ENCODE peak calls at places on chromosomes 3 and 15, in seven cellular contexts. N, M, O, Q, W, A and K are unnamed samples.
A peak's percentile ranks its signal among the peaks of the same experiment; 100 is the strongest.

GRCh38 chr3:159260049-159260662 is 458.3 kb downstream of the MFSD1 start:
- DNase-seq in N (peak; percentile 81), M (peak; percentile 21), O (peak; percentile 73), Q (no peak), W (peak; percentile 15), A (no peak), K (peak; percentile 51)

GRCh38 chr3:89246326-89246725 is 138.9 kb downstream of the EPHA3 start:
- DNase-seq in N (no peak), M (no peak), O (peak; percentile 48), Q (no peak), W (no peak), A (no peak), K (peak; percentile 17)

GRCh38 chr3:22537560-22537959 is 665.6 kb upstream of the UBE2E2 start:
- DNase-seq in N (no peak), M (no peak), O (no peak), Q (no peak), W (no peak), A (no peak), K (no peak)

GRCh38 chr3:69932087-69932486 is 67.4 kb upstream of the SAMMSON start:
- DNase-seq in N (no peak), M (no peak), O (no peak), Q (no peak), W (no peak), A (no peak), K (no peak)

GRCh38 chr3:72487078-72487765 is 361.0 kb downstream of the SHQ1 start:
- DNase-seq in N (peak; percentile 90), M (peak; percentile 79), O (peak; percentile 91), Q (peak; percentile 33), W (peak; percentile 31), A (peak; percentile 74), K (no peak)

GRCh38 chr3:21755896-21756295 is 4.9 kb upstream of the ZNF385D start:
- DNase-seq in N (no peak), M (no peak), O (no peak), Q (no peak), W (no peak), A (no peak), K (no peak)

GRCh38 chr3:146865175-146865755 is 260.1 kb upstream of the PLSCR5 start:
- DNase-seq in N (no peak), M (no peak), O (peak; percentile 46), Q (no peak), W (no peak), A (no peak), K (no peak)

GRCh38 chr3:124775776-124776336 is 45.6 kb downstream of the UMPS start:
- DNase-seq in N (no peak), M (no peak), O (no peak), Q (no peak), W (no peak), A (no peak), K (no peak)

GRCh38 chr3:43017038-43017437 is 37.9 kb downstream of the GASK1A start:
- DNase-seq in N (no peak), M (no peak), O (no peak), Q (no peak), W (no peak), A (no peak), K (no peak)

GRCh38 chr15:49495993-49496747 is 73.1 kb downstream of the FGF7 start:
- DNase-seq in N (peak; percentile 60), M (no peak), O (no peak), Q (no peak), W (no peak), A (no peak), K (no peak)

GRCh38 chr3:188335656-188336055 is 181.7 kb downstream of the LPP start:
- DNase-seq in N (peak; percentile 34), M (no peak), O (no peak), Q (no peak), W (no peak), A (no peak), K (peak; percentile 85)

GRCh38 chr3:160661660-160662059 is 15.3 kb upstream of the ARL14 start:
- DNase-seq in N (peak; percentile 21), M (no peak), O (peak; percentile 81), Q (no peak), W (no peak), A (no peak), K (peak; percentile 44)

GRCh38 chr3:44208086-44208485 is 33.6 kb upstream of the TOPAZ1 start:
- DNase-seq in N (no peak), M (no peak), O (no peak), Q (no peak), W (no peak), A (no peak), K (peak; percentile 84)

GRCh38 chr15:50144342-50145120 is 25.5 kb upstream of the ATP8B4 start:
- DNase-seq in N (no peak), M (no peak), O (peak; percentile 60), Q (no peak), W (no peak), A (no peak), K (no peak)

GRCh38 chr15:84402856-84403608 is 167.5 kb downstream of the GOLGA6L4 start:
- DNase-seq in N (no peak), M (peak; percentile 8), O (no peak), Q (no peak), W (no peak), A (no peak), K (no peak)

GRCh38 chr15:70526221-70526973 is 237.0 kb downstream of the UACA start:
- DNase-seq in N (peak; percentile 95), M (peak; percentile 76), O (no peak), Q (no peak), W (no peak), A (peak; percentile 44), K (no peak)

GRCh38 chr15:97728791-97729190 is 231.7 kb upstream of the ARRDC4 start:
- DNase-seq in N (no peak), M (no peak), O (no peak), Q (no peak), W (no peak), A (no peak), K (no peak)

GRCh38 chr3:150147776-150148175 is 177.1 kb upstream of the PFN2 start:
- DNase-seq in N (peak; percentile 38), M (no peak), O (no peak), Q (no peak), W (peak; percentile 29), A (no peak), K (no peak)

GRCh38 chr15:68464451-68465090 is 32.6 kb upstream of the ITGA11 start:
- DNase-seq in N (no peak), M (no peak), O (no peak), Q (no peak), W (no peak), A (peak; percentile 74), K (no peak)

GRCh38 chr3:20068512-20069177 is 28.4 kb downstream of the KAT2B start:
- DNase-seq in N (peak; percentile 66), M (no peak), O (no peak), Q (no peak), W (no peak), A (no peak), K (no peak)

GRCh38 chr3:47007482-47008257 is 28.2 kb downstream of the NBEAL2 start:
- DNase-seq in N (no peak), M (no peak), O (no peak), Q (no peak), W (peak; percentile 28), A (no peak), K (no peak)

GRCh38 chr15:87648278-87648677 is 608.3 kb downstream of the NTRK3 start:
- DNase-seq in N (no peak), M (no peak), O (no peak), Q (no peak), W (no peak), A (no peak), K (no peak)

GRCh38 chr3:9500108-9501050 is 53.2 kb downstream of the LHFPL4 start:
- DNase-seq in N (peak; percentile 85), M (no peak), O (peak; percentile 86), Q (no peak), W (peak; percentile 52), A (no peak), K (peak; percentile 16)

GRCh38 chr3:161252143-161252542 is 31.0 kb downstream of the NMD3 start:
- DNase-seq in N (no peak), M (no peak), O (no peak), Q (no peak), W (no peak), A (no peak), K (no peak)

GRCh38 chr3:57826286-57826951 is 70.3 kb downstream of the SLMAP start:
- DNase-seq in N (peak; percentile 26), M (no peak), O (no peak), Q (no peak), W (no peak), A (no peak), K (no peak)

GRCh38 chr15:57784081-57784488 is 77.6 kb downstream of the POLR2M start:
- DNase-seq in N (no peak), M (peak; percentile 46), O (no peak), Q (no peak), W (no peak), A (no peak), K (peak; percentile 63)
- H3K4me3 ChIP-seq in N (no peak overlapping the region), M (no peak overlapping the region), O (no peak overlapping the region), Q (no peak overlapping the region), W (no peak overlapping the region), A (no peak overlapping the region), K (no peak overlapping the region)

DNA sequence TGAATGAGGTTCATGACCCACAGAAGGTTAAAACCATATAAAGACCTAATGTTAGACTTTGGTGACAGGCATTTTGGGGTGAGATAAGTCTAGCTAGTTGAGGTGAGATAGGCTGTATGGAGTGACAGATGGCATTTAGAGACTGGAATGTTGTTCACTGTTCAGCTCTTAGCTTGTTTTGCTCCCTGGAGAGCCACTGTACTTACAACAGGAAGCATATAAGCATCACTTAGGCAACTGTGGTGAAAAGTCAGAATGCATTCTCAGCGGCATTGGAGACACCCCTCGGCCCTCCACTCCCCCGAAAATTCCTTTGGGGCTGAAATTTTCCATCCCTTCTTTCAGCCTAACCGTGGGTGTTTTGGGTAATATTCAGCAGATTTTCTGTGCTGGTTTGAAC is 73.4 kb downstream of the SLCO3A1 start:
- DNase-seq in N (no peak), M (no peak), O (no peak), Q (no peak), W (no peak), A (no peak), K (no peak)
- H3K4me3 ChIP-seq in N (no peak overlapping the region), M (no peak overlapping the region), O (no peak overlapping the region), Q (peak overlapping the region; percentile 46), W (no peak overlapping the region), A (peak overlapping the region; percentile 3), K (no peak overlapping the region)

GRCh38 chr15:32957219-32957618 is 237.3 kb downstream of the FMN1 start:
- DNase-seq in N (peak; percentile 48), M (no peak), O (no peak), Q (no peak), W (no peak), A (no peak), K (no peak)
- H3K4me3 ChIP-seq in N (no peak overlapping the region), M (no peak overlapping the region), O (no peak overlapping the region), Q (no peak overlapping the region), W (no peak overlapping the region), A (no peak overlapping the region), K (no peak overlapping the region)

GRCh38 chr15:59436774-59437472 is 1.1 kb upstream of the FAM81A start:
- DNase-seq in N (no peak), M (no peak), O (no peak), Q (no peak), W (peak; percentile 26), A (no peak), K (peak; percentile 28)

GRCh38 chr15:59437473-59437776 is 561 bp upstream of the FAM81A start:
- DNase-seq in N (no peak), M (no peak), O (no peak), Q (no peak), W (no peak), A (no peak), K (no peak)

GRCh38 chr15:59437777-59438574 is at the start of gene FAM81A:
- DNase-seq in N (peak; percentile 68), M (peak; percentile 34), O (peak; percentile 62), Q (peak; percentile 11), W (peak; percentile 91), A (peak; percentile 70), K (peak; percentile 42)

GRCh38 chr15:59439571-59439970 is 1.6 kb downstream of the FAM81A start:
- DNase-seq in N (no peak), M (no peak), O (no peak), Q (no peak), W (no peak), A (no peak), K (no peak)

GRCh38 chr15:59438891-59439290 is 905 bp downstream of the FAM81A start:
- DNase-seq in N (peak; percentile 18), M (no peak), O (no peak), Q (no peak), W (peak; percentile 32), A (no peak), K (no peak)
- H3K4me3 ChIP-seq in N (peak overlapping the region; percentile 81), M (peak overlapping the region; percentile 57), O (no peak overlapping the region), Q (peak overlapping the region; percentile 83), W (peak overlapping the region; percentile 34), A (peak overlapping the region; percentile 55), K (no peak overlapping the region)